ENCODE peak calls at places on chromosomes 4 and X, in four cellular contexts. W is GM12878, Z is K562, C is GM12891. M is an unnamed sample.

GRCh38 chr4:95268819-95269565 is 279.8 kb downstream of the UNC5C start:
- DNase-seq in Z (no peak), W (no peak), C (no peak), M (no peak)

GRCh38 chr4:113300384-113301011 is 251.0 kb downstream of the ANK2 start:
- DNase-seq in C (no peak), Z (no peak), W (no peak), M (no peak)

GRCh38 chr4:99052902-99053301 is 35.7 kb downstream of the ADH5 start:
- DNase-seq in Z (no peak), W (no peak), C (no peak), M (peak)

GRCh38 chr4:48556268-48556667 is 66.2 kb downstream of the ZAR1 start:
- DNase-seq in W (no peak), Z (no peak), C (no peak), M (no peak)

GRCh38 chrX:34612036-34612435 is 45.0 kb downstream of the TMEM47 start:
- DNase-seq in Z (no peak), W (no peak), C (no peak), M (no peak)

GRCh38 chr4:55592014-55592413 is at the start of gene PDCL2:
- DNase-seq in W (no peak), Z (no peak), C (no peak), M (no peak)

GRCh38 chrX:100413231-100413630 is 3.2 kb upstream of the PCDH19 start:
- DNase-seq in Z (peak), W (peak), C (no peak), M (peak)

GRCh38 chr4:48268956-48269860 is at the start of gene TEC:
- DNase-seq in Z (peak), W (no peak), C (peak), M (peak)

GRCh38 chr4:80266902-80267380 is 477 bp downstream of the FGF5 start:
- DNase-seq in Z (peak), W (no peak), C (no peak), M (no peak)

GRCh38 chr4:98341309-98341708 is 80.1 kb downstream of the RAP1GDS1 start:
- DNase-seq in W (no peak), C (no peak), Z (no peak), M (no peak)

GRCh38 chrX:136636121-136636520 is 11.8 kb upstream of the CD40LG start:
- DNase-seq in Z (no peak), W (no peak), C (no peak), M (no peak)

GRCh38 chr4:18319456-18319855 is 297.9 kb upstream of the LCORL start:
- DNase-seq in W (no peak), C (no peak), Z (no peak), M (no peak)

GRCh38 chr4:159012381-159012780 is 90.5 kb upstream of the RAPGEF2 start:
- DNase-seq in Z (no peak), C (no peak), W (no peak), M (no peak)

GRCh38 chrX:25180242-25180641 is 164.5 kb upstream of the ARX start:
- DNase-seq in C (no peak), W (no peak), Z (no peak), M (no peak)

GRCh38 chrX:53268173-53268572 is 13.2 kb downstream of the IQSEC2 start:
- DNase-seq in Z (no peak), W (no peak), C (no peak), M (no peak)

GRCh38 chrX:47674776-47675175 is 15.8 kb upstream of the UXT start:
- DNase-seq in C (no peak), Z (no peak), W (no peak), M (no peak)
- TF ChIP-seq SPI1 in C (no peak), Z (no peak), W (no peak), M (no peak)

DNA sequence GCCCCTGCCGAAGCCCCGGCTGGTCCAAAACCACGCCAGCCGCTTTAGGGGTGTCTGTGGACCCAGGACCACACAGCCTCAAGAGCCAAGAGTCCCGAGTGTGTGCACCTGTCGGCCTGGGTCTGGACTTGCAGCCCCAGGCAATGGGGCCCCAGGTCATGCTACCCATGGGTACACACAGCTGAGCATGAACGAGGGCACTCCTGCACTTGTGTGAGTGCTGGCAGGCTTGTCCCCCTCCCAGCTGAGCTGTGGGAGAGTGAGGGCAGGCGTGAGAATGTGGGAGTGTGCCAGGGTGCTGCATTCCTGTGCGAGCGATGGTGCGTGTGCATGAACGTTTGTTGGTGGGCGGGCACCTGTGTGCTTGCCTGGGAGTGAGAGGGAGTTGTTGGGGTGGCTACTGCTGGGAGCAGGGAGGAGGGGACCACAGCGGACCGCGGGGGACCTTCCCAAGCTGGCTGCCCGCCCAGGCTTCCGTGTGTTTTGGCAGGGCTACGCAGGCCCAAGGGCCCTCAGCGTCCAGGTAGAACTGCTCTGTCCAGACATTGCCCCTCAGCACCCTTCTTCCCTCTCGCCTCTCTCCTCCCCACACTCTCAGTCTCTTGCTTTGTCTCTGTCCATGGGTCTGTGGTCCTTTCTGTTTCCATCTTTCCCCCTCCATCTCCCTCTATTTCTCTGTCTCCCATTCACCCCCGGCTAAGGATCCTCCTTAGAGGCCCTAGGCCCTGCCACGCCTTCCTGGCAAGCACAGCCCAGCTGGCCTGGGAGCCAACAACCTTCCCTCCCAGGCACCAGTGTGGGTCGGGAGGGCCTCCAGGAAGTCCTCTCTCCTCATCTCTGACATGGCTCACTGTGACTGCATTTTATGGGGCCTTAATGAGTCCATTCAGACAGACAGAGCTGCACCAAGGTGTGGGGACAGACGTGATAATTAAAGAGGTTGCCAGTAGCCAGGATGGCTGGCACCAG is 31.0 kb downstream of the BLOC1S4 start:
- DNase-seq in C (no peak), W (no peak), Z (no peak), M (no peak)
- TF ChIP-seq SPI1 in C (no peak), W (no peak), Z (no peak), M (no peak)

GRCh38 chr4:101140228-101140627 is 207.1 kb downstream of the PPP3CA start:
- DNase-seq in Z (no peak), C (no peak), W (no peak), M (no peak)
- TF ChIP-seq SPI1 in Z (no peak), C (no peak), W (no peak), M (no peak)

GRCh38 chr4:168386002-168386401 is 67.5 kb upstream of the DDX60 start:
- DNase-seq in Z (no peak), C (no peak), W (no peak), M (no peak)
- TF ChIP-seq SPI1 in Z (no peak), C (no peak), W (no peak), M (no peak)

GRCh38 chrX:70454441-70455365 is 10.1 kb downstream of the DLG3 start:
- DNase-seq in Z (peak), C (no peak), W (no peak), M (peak)
- TF ChIP-seq SPI1 in Z (no peak), C (no peak), W (no peak), M (no peak)

GRCh38 chr4:101954351-101954750 is 163.8 kb downstream of the BANK1 start:
- DNase-seq in Z (no peak), W (no peak), C (no peak), M (no peak)

GRCh38 chr4:101954975-101955678 is 164.6 kb downstream of the BANK1 start:
- DNase-seq in Z (no peak), C (no peak), W (no peak), M (no peak)

GRCh38 chr4:101956068-101956805 is 165.7 kb downstream of the BANK1 start:
- DNase-seq in Z (no peak), C (no peak), W (no peak), M (no peak)

GRCh38 chr4:101952985-101953384 is 162.5 kb downstream of the BANK1 start:
- DNase-seq in W (no peak), Z (no peak), C (no peak), M (no peak)

DNA sequence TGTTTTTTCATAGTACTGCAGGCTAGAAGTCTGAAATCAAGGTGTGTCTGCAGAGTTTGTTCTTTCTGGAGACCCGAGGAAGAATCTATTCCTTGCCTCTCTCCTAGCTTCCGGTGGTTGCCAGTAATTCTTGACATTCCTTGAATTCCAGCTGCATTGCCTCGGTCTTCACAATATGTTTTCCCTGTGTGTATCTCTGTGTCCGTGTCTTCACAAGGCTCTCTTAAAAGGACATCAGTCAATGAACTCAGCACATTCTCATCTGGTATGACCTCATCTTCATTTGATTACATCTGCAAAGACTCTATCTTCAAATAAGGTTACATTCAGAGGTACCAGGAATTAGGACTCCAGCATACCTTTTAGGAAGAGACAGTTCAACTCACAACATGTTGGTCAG is 163.4 kb downstream of the BANK1 start:
- DNase-seq in W (no peak), C (no peak), Z (no peak), M (no peak)
- TF ChIP-seq SPI1 in W (no peak), C (no peak), Z (no peak), M (no peak)

GRCh38 chr4:182142146-182143085 is 100.8 kb upstream of the TENM3 start:
- DNase-seq in Z (no peak), C (no peak), W (no peak), M (no peak)

GRCh38 chr4:182143086-182143821 is 99.9 kb upstream of the TENM3 start:
- DNase-seq in Z (no peak), W (no peak), C (no peak), M (no peak)

GRCh38 chr4:182145360-182145905 is 97.8 kb upstream of the TENM3 start:
- DNase-seq in C (no peak), W (no peak), Z (no peak), M (no peak)

GRCh38 chr4:182144621-182145359 is 98.4 kb upstream of the TENM3 start:
- DNase-seq in Z (no peak), C (peak), W (no peak), M (no peak)

DNA sequence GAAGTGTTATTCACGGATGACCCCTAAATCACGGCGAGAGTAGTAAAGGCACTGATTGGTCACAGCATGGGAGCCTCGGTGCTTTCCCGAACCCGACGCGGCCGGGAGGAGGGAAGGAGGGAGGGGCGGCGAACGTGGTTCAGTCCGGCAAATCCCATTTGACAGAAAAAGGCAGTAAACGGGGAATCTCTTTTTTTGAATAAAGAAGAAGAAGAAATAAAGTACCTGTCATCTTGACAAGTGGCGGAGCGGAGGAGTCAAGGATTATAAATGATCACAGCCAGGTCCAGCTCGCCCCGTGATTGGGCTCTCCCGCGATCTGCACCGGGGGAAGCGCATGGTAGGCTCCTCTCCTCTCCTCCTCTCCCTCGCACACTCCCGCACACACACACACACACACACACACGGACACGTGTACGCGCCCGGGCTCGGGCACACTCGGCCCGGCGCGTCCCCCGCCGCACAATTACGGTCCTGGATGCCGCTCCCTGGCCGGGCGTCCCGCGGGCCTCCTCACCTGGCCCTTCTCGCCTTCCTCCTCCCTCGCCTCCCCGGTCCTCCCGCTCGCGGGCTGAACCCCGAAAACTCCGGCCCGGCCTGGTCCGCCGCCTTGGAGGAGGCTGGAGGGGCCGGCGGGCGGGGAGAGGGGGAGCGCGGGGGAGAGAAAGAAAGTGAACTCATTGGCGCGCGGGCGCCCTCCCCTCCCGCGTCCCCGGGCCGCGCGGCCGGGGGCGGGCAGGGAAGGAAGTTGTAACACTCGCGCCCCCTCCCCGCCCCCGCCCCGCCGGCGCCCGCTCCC is 99.2 kb upstream of the TENM3 start:
- DNase-seq in C (no peak), Z (no peak), W (no peak), M (no peak)
- TF ChIP-seq SPI1 in C (no peak), Z (no peak), W (no peak), M (no peak)

M was measured in HL-60.